ENCODE peak calls at places on chromosomes 6 and 20, in four cellular contexts. T, D, O and Y are unnamed samples.

GRCh38 chr20:8389381-8390368 is 257.6 kb downstream of the PLCB1 start:
- DNase-seq in T (peak), D (no peak), O (no peak), Y (peak)

GRCh38 chr20:13274311-13274965 is 53.4 kb downstream of the ISM1 start:
- DNase-seq in T (peak), D (peak), O (peak), Y (no peak)

GRCh38 chr6:93621400-93621799 is 202.0 kb upstream of the EPHA7 start:
- DNase-seq in T (peak), D (no peak), O (no peak), Y (no peak)

GRCh38 chr20:32762754-32763201 is 593 bp downstream of the DNMT3B start:
- DNase-seq in T (peak), D (no peak), O (no peak), Y (no peak)

GRCh38 chr6:131966443-131966842 is 15.3 kb upstream of the CCN2 start:
- DNase-seq in T (no peak), D (no peak), O (no peak), Y (peak)

GRCh38 chr6:144190593-144190992 is 40.3 kb downstream of the STX11 start:
- DNase-seq in T (no peak), D (no peak), O (no peak), Y (peak)

GRCh38 chr6:122569372-122569771 is 40.8 kb upstream of the PKIB start:
- DNase-seq in T (no peak), D (no peak), O (no peak), Y (peak)

GRCh38 chr6:127484207-127484858 is 25.1 kb upstream of the KIAA0408 start:
- DNase-seq in T (no peak), D (no peak), O (no peak), Y (peak)

GRCh38 chr6:41786451-41787218 is 859 bp upstream of the TOMM6 start:
- DNase-seq in T (peak), D (peak), O (peak), Y (peak)

GRCh38 chr6:35710241-35710847 is 21.6 kb upstream of the FKBP5 start:
- DNase-seq in T (no peak), D (peak), O (no peak), Y (no peak)

GRCh38 chr20:32207211-32207625 is 325 bp downstream of the PLAGL2 start:
- DNase-seq in T (no peak), D (no peak), O (no peak), Y (no peak)

GRCh38 chr20:46681032-46681854 is 8.0 kb downstream of the TP53RK start:
- DNase-seq in T (peak), D (peak), O (peak), Y (peak)

GRCh38 chr20:23285536-23285935 is 65.1 kb upstream of the NXT1 start:
- DNase-seq in T (no peak), D (no peak), O (no peak), Y (no peak)

GRCh38 chr6:48664850-48665249 is 553.9 kb upstream of the PTCHD4 start:
- DNase-seq in T (no peak), D (no peak), O (no peak), Y (peak)

GRCh38 chr20:9408422-9409300 is 105.7 kb upstream of the LAMP5 start:
- DNase-seq in T (no peak), D (no peak), O (no peak), Y (peak)

GRCh38 chr20:56453347-56453746 is 15.1 kb upstream of the RTF2 start:
- DNase-seq in T (no peak), D (no peak), O (no peak), Y (no peak)

GRCh38 chr6:27617046-27617687 is 144.3 kb upstream of the ZNF184 start:
- DNase-seq in T (peak), D (no peak), O (no peak), Y (no peak)

GRCh38 chr6:45423901-45424627 is 46.3 kb upstream of the SUPT3H start:
- DNase-seq in T (peak), D (peak), O (peak), Y (no peak)

GRCh38 chr6:158536084-158536890 is 23.6 kb upstream of the TMEM181 start:
- DNase-seq in T (peak), D (peak), O (peak), Y (peak)

GRCh38 chr6:29943053-29943966 is 978 bp downstream of the HLA-A start:
- DNase-seq in T (no peak), D (no peak), O (no peak), Y (no peak)

DNA sequence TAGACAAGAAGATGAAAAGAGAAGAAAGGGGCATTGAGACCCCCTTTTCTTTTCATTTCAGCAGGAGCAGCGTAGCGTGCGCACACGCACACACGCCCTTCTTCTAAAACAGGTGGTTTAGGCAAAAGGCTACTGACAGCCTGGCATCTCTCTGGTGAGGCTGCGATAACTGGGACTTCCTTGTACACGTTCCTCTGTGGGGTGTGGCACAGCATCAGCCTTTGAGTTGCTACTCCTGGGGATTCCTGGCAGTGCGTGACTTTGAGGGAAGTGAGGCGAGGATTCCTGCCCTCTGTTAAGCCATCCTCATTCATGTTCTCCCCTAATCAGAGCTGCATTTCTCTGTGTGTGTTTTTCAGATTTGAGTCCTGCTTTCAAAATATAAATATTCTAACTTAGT is 94.7 kb downstream of the TMEM170B start:
- DNase-seq in T (no peak), D (no peak), O (no peak), Y (peak)
- H2BK5ac ChIP-seq in T (no peak), D (no peak), O (no peak), Y (peak)

GRCh38 chr6:167396068-167396658 is 71.3 kb downstream of the TTLL2 start:
- DNase-seq in T (no peak), D (no peak), O (no peak), Y (no peak)

GRCh38 chr6:167397712-167398111 is 72.8 kb downstream of the TTLL2 start:
- DNase-seq in T (no peak), D (no peak), O (no peak), Y (no peak)

GRCh38 chr6:167394820-167395219 is 69.9 kb downstream of the TTLL2 start:
- DNase-seq in T (no peak), D (no peak), O (no peak), Y (no peak)

GRCh38 chr6:167398214-167399050 is 73.5 kb downstream of the TTLL2 start:
- DNase-seq in T (no peak), D (no peak), O (no peak), Y (no peak)

DNA sequence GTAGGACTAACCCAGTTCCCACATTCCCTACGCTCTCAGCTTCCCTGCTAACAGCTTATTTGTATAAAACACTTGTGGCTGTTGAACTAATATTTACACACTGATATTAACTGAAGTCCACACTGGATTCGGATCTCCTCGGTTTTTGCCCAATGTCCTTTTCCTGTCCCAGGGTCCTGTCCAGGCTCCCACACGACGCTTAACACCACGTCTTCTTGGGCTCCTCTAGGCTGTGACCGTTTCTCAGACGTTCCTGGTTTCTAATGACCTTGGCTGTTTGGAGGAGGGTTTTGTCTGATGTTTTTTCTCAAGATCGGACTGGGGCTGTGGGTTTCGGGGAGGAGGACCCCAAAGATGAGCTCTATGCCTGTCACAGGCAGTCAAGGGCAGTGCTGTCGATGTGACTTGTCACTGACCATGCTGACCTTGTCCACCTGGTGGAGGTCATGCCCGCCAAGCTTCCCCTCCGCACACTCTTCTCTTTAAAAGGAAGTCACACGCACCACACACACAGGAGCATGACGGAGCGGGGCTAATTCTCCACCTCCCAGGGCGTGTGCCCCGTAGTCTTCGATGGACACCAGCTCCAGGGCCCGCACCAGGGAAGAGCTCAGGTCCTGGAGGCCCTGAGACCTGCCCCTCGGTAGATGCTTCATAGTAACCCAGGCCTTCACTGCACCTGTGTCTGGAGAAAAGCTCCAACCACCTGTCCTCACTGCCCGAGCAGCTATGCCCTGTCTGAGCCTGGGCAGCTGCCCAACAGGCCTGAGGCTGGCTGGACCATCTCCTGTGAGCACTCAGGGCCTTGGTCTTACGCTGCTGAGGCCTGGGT is 72.0 kb downstream of the TTLL2 start:
- DNase-seq in T (no peak), D (no peak), O (no peak), Y (no peak)
- H3K56ac ChIP-seq in T (no peak), D (no peak), O (no peak), Y (no peak)

DNA sequence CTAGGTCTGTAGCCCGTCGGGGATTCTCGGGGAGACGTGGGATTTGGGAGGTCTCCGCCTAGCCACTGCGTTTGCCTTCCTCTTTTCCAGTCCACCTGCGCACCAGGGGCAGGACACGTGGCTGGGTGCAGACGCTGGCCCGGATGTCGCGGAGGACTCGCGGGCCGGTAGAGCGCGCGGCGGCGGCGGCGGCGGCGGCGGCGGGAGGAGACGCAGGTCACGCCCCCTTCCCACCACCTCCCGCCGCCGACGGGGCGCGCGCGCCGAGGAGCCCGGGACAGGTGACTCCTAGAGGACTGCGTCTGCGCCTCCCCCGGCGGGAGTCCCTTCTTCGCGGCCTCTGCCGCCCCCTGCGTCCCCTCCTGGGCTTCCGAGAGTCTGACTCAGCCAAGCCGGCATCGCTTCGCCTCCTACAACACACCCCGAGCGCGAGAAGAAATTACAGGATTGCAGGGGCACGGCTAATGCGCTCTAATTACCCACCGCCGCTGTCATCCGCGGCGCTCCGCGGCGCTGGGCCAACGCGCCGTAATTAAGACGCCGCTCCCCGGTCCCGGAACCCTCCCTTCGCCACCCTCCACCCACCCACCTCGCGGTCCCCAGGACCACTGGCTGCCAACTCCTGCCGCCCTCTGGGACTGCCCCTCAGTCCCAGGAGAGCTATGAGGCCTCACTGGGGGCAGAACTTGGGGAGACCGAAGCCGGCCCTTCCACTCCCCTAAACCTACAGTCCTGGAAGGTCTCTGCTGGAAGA is 124.5 kb downstream of the MRPL14 start:
- DNase-seq in T (peak), D (peak), O (peak), Y (peak)
- H2BK5ac ChIP-seq in T (no peak), D (peak), O (no peak), Y (peak)

DNA sequence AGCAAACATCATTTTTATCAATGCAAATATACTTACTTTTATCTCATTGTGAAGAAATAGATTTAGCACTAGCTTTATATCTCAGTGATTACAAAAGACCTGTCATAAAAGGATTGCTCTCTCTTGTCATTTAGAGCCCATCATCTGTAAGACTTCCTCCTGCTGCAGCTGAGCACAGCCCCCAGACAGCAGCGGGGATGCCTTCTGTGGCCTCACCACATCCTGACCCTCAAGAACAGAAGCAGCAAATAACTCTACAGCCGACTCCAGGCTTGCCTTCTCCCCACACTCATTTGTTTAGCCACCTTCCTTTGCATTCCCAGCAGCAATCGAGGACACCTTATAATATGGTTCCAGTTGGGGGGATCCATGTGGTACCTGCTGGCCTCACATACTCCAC is 127.0 kb upstream of the EDN1 start:
- DNase-seq in T (no peak), D (no peak), O (no peak), Y (no peak)
- H3K56ac ChIP-seq in T (no peak), D (no peak), O (no peak), Y (no peak)

DNA sequence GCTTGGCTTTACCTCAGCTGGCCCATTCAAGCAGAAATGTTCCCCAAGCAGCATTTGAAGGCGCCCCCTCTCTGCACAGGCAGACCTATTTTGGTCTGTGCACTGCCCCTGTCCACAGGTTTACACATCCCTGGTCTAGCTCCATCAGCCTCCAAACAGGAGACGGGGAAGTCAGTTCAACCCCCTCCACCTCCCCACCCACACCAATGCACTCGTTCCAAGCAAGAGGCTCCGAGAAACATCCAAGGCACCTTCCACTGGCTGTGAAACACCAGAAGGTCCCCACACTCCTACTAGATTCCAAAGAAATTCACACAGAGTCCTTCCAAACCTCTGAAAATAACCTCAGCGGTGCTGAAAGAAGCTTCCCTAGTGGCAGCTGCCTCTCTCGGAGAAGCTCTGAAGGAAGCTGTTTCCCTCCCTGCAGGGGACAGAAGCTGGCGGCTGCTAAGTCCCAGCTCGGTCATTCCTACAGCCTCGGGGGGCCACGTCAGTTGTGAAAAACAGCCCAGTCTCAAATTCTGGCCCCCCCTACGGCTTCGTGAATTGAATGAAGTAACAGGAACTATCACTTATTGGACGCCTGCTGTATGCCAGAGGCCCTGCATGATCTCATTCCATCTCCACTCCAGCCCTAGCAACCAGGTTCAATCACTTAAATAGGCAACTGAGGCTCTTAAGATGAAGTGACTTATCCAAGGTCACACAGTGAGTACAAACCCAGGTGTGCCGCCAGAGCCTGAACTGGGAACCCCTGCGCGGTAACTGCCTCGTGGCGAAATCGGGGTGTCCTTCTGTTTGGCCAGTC is 815 bp downstream of the SPATA2 start:
- DNase-seq in T (peak), D (no peak), O (no peak), Y (no peak)
- H2BK5ac ChIP-seq in T (no peak), D (no peak), O (no peak), Y (no peak)

DNA sequence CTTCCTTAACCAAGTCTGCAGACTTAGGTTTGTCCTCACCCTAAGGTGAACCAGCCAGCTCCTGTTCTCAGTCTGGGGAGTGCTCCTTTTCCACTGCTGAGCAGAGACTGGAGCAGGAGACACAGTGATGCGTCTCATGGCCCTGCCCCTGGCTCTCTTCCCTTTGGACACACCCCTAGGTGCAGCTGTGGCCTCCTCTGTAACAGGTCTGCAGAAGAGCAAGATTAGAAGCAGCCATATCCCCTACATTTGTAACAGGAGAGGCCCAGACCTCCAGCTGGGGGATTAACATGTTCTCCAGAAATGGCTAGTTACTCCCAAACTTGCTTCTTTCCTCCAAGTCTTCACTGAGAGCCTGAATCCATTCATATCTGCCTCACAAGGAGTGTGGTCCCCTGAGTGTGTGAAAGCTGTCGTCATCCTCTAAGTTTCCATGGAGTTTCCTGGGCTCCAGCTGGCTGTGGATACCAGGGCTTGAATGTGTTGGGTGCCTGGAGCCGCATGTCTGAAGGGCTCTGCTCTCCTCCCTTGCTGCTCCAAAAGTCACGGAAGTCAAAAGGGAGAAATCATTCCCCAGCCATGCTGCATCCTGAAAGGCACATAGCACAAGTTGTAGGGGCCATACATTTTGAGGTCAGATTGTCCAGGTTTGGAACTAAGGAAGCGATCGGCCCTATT is 57.7 kb downstream of the PPP1R14C start:
- DNase-seq in T (peak), D (no peak), O (no peak), Y (no peak)
- H3K56ac ChIP-seq in T (no peak), D (no peak), O (no peak), Y (no peak)

GRCh38 chr6:2839982-2840793 is 1.5 kb downstream of the SERPINB1 start:
- DNase-seq in T (no peak), D (no peak), O (no peak), Y (no peak)

GRCh38 chr6:2840794-2841061 is 935 bp downstream of the SERPINB1 start:
- DNase-seq in T (no peak), D (no peak), O (no peak), Y (no peak)

GRCh38 chr6:2843138-2843740 is 1.6 kb upstream of the SERPINB1 start:
- DNase-seq in T (no peak), D (no peak), O (no peak), Y (no peak)

GRCh38 chr6:2842139-2842552 is 483 bp upstream of the SERPINB1 start:
- DNase-seq in T (no peak), D (no peak), O (no peak), Y (no peak)

DNA sequence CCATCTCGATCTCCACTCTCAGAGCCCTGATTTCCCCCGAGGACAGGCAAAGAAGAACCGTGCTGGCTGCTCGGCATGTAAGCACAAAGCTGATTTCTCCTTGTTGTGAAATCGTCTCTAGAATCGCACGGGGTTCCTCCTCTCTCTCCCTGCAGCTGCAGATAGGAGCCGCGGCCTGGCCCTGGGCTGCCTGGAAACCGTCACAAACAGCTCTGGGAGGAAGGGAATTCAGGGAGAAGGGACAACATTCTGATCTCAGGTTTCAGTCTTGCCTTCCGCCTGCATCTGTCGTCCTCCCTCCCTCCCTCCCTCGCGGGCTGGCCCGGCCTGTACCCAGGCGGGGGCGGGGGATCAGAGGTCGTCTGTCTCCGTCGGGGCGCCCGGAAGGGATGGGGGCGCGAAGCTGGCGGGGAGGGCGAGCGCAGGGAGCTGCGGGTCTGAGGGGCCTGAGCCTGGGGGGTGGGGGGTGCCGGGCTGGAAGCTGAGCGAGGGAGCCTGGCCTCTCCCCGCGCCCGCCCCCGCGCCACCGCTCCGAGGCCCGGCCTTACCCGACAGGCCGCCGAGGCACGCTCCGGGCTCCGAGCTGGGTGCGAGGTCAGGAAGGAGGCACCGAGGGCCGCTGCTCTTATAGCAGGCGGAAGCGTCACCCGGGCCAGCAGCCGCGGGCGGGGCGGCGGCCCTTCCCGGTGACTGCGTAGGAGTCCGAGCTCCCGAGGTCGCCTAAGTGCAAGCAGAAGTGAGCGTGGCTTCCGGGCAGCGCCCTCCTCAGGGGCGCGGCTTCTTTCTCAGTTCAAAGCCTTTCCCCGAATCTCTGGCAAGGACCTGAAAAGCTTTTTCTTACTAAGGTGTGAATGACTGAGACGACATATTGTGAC is at the start of gene SERPINB1:
- DNase-seq in T (peak), D (peak), O (peak), Y (peak)
- H2BK5ac ChIP-seq in T (peak), D (peak), O (no peak), Y (peak)